ENCODE peak calls at places on chromosomes 2 and 18, in ten cellular contexts. B is adrenal gland, M is transverse colon, D is testis, L is endothelial cell of umbilical vein, F is uterus, E is A549, V is HCT116, K is IMR-90, Z is Peyer's patch. N is an unnamed sample.

GRCh38 chr2:240896871-240897692 is 1.1 kb upstream of the MAB21L4 start:
- DNase-seq in B (no peak), M (peak; percentile 65), D (no peak), L (no peak), F (no peak), E (no peak), V (no peak), K (no peak), Z (peak; percentile 82), N (no peak)

GRCh38 chr2:100589527-100589926 is 26.7 kb downstream of the PDCL3 start:
- DNase-seq in B (no peak), M (no peak), D (no peak), L (no peak), F (no peak), E (no peak), V (no peak), K (no peak), Z (no peak), N (no peak)

GRCh38 chr2:17719562-17720371 is 33.8 kb downstream of the SMC6 start:
- DNase-seq in B (no peak), M (no peak), D (no peak), L (peak; percentile 79), F (no peak), E (peak; percentile 38), V (peak; percentile 3), K (peak; percentile 27), Z (no peak), N (no peak)

GRCh38 chr2:46770622-46771021 is 145.0 kb downstream of the MCFD2 start:
- DNase-seq in B (no peak), M (no peak), D (no peak), L (no peak), F (no peak), E (peak; percentile 87), V (no peak), K (peak; percentile 96), Z (no peak), N (no peak)

GRCh38 chr2:64727013-64727767 is 73.5 kb upstream of the SERTAD2 start:
- DNase-seq in B (no peak), M (no peak), D (no peak), L (no peak), F (no peak), E (no peak), V (no peak), K (no peak), Z (no peak), N (no peak)

GRCh38 chr18:53984021-53984420 is 240.4 kb downstream of the MBD2 start:
- DNase-seq in B (no peak), M (no peak), D (no peak), L (no peak), F (no peak), E (no peak), V (no peak), K (no peak), Z (no peak), N (no peak)

GRCh38 chr2:222127660-222128059 is 171.1 kb downstream of the PAX3 start:
- DNase-seq in B (no peak), M (no peak), D (no peak), L (no peak), F (no peak), E (no peak), V (no peak), K (no peak), Z (no peak), N (no peak)

GRCh38 chr2:112646102-112646719 is 472 bp downstream of the SLC20A1 start:
- DNase-seq in B (no peak), M (no peak), D (peak; percentile 48), L (peak; percentile 33), F (peak; percentile 22), E (no peak), V (no peak), K (no peak), Z (no peak), N (peak; percentile 72)

GRCh38 chr2:16725549-16725948 is 59.9 kb upstream of the CYRIA start:
- DNase-seq in B (no peak), M (no peak), D (no peak), L (no peak), F (no peak), E (no peak), V (no peak), K (peak; percentile 1), Z (no peak), N (no peak)

GRCh38 chr2:74863802-74864248 is 29.9 kb downstream of the HK2 start:
- DNase-seq in B (no peak), M (peak; percentile 70), D (no peak), L (no peak), F (no peak), E (no peak), V (no peak), K (no peak), Z (peak; percentile 60), N (no peak)

GRCh38 chr2:142065700-142066099 is 65.1 kb downstream of the LRP1B start:
- DNase-seq in B (no peak), M (no peak), D (no peak), L (no peak), F (no peak), E (no peak), V (no peak), K (no peak), Z (no peak), N (no peak)

GRCh38 chr2:207185372-207185771 is 19.6 kb upstream of the KLF7 start:
- DNase-seq in B (no peak), M (no peak), D (no peak), L (no peak), F (no peak), E (no peak), V (no peak), K (no peak), Z (no peak), N (no peak)

GRCh38 chr2:43576983-43577892 is 18.6 kb downstream of the THADA start:
- DNase-seq in B (peak; percentile 32), M (no peak), D (peak; percentile 52), L (peak; percentile 61), F (peak; percentile 54), E (peak; percentile 77), V (no peak), K (peak; percentile 84), Z (no peak), N (no peak)

DNA sequence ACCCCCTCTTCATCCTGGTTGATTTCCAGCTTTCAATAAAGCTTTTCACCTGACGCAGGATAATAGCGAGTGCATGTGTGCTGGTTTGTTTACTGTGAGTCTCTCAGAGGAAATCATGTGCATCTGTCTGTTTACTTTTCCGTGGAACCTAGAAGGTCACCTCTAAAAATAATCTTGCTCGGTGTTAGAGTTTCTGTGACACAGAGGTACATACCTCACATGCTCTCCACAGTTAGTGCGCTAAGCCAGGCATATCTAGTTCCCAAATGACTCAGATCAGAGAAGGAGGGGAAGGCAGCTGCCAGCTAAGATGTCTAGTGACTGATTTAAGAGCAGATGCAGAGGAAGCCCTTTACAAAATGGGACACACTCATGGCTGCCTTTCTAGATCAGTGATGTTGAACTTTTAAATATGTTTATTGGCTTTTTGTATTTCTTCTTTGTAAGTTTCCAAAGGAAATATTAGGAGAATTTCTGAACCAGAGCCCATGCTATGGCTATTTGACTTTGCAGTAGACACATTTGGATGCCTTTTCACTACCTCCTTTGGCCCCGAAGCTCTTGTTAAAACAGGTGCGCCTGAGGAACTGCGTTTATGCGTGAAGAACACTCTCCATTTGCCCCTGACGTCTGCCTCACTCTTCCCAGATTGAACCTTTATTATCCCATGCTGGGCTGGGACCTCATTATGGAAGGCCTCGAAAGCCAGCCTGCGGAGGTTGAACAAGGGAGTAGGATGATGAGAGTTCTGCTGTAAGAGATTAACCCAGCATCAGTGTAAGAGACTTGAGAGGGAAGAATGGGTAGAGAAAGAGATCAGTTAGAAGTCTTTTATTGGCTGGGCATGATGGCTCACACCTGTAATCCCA is 145.6 kb downstream of the FAM161A start:
- DNase-seq in B (peak; percentile 77), M (no peak), D (no peak), L (no peak), F (no peak), E (peak; percentile 79), V (no peak), K (peak; percentile 83), Z (no peak), N (no peak)
- TF ChIP-seq POLR2A in B (no peak), M (no peak), D (no peak), L (no peak), F (no peak), E (no peak), V (no peak), K (no peak), Z (no peak), N (no peak)

GRCh38 chr2:237626813-237627451 is 455 bp upstream of the LRRFIP1 start:
- DNase-seq in B (no peak), M (peak; percentile 20), D (no peak), L (no peak), F (no peak), E (no peak), V (no peak), K (no peak), Z (no peak), N (no peak)
- H3K4me3 ChIP-seq in B (no peak overlapping the region), M (peak overlapping the region; percentile 66), D (peak overlapping the region; percentile 61), L (no peak overlapping the region), F (peak overlapping the region; percentile 79), E (peak overlapping the region; percentile 72), V (no peak overlapping the region), K (peak overlapping the region; percentile 90), Z (peak overlapping the region; percentile 40), N (peak overlapping the region; percentile 66)

GRCh38 chr2:67638146-67638545 is 241.0 kb downstream of the ETAA1 start:
- DNase-seq in B (no peak), M (no peak), D (no peak), L (no peak), F (no peak), E (no peak), V (no peak), K (no peak), Z (no peak), N (no peak)
- TF ChIP-seq POLR2A in B (no peak), M (no peak), D (no peak), L (no peak), F (no peak), E (no peak), V (no peak), K (no peak), Z (no peak), N (no peak)

GRCh38 chr2:229178706-229179105 is 92.4 kb downstream of the PID1 start:
- DNase-seq in B (no peak), M (no peak), D (no peak), L (no peak), F (no peak), E (no peak), V (no peak), K (no peak), Z (no peak), N (no peak)

GRCh38 chr2:229176136-229176535 is 95.0 kb downstream of the PID1 start:
- DNase-seq in B (no peak), M (no peak), D (no peak), L (no peak), F (no peak), E (no peak), V (no peak), K (no peak), Z (no peak), N (no peak)

GRCh38 chr2:229173810-229174359 is 97.2 kb downstream of the PID1 start:
- DNase-seq in B (no peak), M (no peak), D (no peak), L (no peak), F (no peak), E (no peak), V (no peak), K (no peak), Z (no peak), N (no peak)

GRCh38 chr2:229178117-229178516 is 93.0 kb downstream of the PID1 start:
- DNase-seq in B (no peak), M (no peak), D (no peak), L (no peak), F (no peak), E (no peak), V (no peak), K (no peak), Z (no peak), N (no peak)

GRCh38 chr2:229174794-229175529 is 96.1 kb downstream of the PID1 start:
- DNase-seq in B (peak; percentile 48), M (no peak), D (no peak), L (no peak), F (peak; percentile 19), E (no peak), V (no peak), K (peak; percentile 3), Z (no peak), N (peak; percentile 69)
- H3K4me3 ChIP-seq in B (no peak overlapping the region), M (no peak overlapping the region), D (no peak overlapping the region), L (no peak overlapping the region), F (no peak overlapping the region), E (no peak overlapping the region), V (no peak overlapping the region), K (no peak overlapping the region), Z (no peak overlapping the region), N (no peak overlapping the region)

N was measured in sigmoid colon.